ENCODE peak calls at places on chromosomes 11 and 22, in four cellular contexts. M is ovary, D is spleen, E is astrocyte of the spinal cord. A is an unnamed sample.

GRCh38 chr11:12800032-12800671 is 125.9 kb downstream of the TEAD1 start:
- DNase-seq in E (peak; percentile 80), M (no peak), D (no peak), A (peak; percentile 92)

GRCh38 chr11:91880660-91881059 is 344.0 kb upstream of the FAT3 start:
- DNase-seq in D (no peak), M (no peak), E (no peak), A (no peak)

GRCh38 chr11:59184876-59185275 is 12.9 kb downstream of the DTX4 start:
- DNase-seq in M (no peak), D (no peak), E (no peak), A (no peak)

GRCh38 chr11:47408598-47409439 is 429 bp downstream of the SLC39A13 start:
- DNase-seq in E (peak; percentile 79), M (no peak), D (peak; percentile 96), A (peak; percentile 76)

GRCh38 chr11:130340671-130341319 is 26.1 kb upstream of the ZBTB44 start:
- DNase-seq in E (no peak), M (no peak), D (no peak), A (no peak)

GRCh38 chr11:4185561-4185960 is 91.0 kb downstream of the RRM1 start:
- DNase-seq in E (no peak), D (no peak), M (no peak), A (no peak)

GRCh38 chr11:37811349-37811748 is 1213.3 kb upstream of the RAG2 start:
- DNase-seq in E (no peak), D (peak; percentile 59), M (no peak), A (no peak)

GRCh38 chr11:34331329-34331728 is 26.5 kb downstream of the ABTB2 start:
- DNase-seq in M (no peak), E (peak; percentile 86), D (no peak), A (peak; percentile 13)

GRCh38 chr11:129894281-129895125 is 875 bp downstream of the NFRKB start:
- DNase-seq in E (peak; percentile 12), M (no peak), D (no peak), A (peak; percentile 27)

GRCh38 chr11:88059326-88059725 is 115.9 kb downstream of the RAB38 start:
- DNase-seq in D (no peak), M (no peak), E (peak; percentile 12), A (no peak)

GRCh38 chr11:93849751-93850584 is 450 bp downstream of the VSTM5 start:
- DNase-seq in D (no peak), E (peak; percentile 14), M (no peak), A (no peak)

GRCh38 chr11:36135062-36135461 is 154.2 kb downstream of the COMMD9 start:
- DNase-seq in M (no peak), D (no peak), E (no peak), A (no peak)

DNA sequence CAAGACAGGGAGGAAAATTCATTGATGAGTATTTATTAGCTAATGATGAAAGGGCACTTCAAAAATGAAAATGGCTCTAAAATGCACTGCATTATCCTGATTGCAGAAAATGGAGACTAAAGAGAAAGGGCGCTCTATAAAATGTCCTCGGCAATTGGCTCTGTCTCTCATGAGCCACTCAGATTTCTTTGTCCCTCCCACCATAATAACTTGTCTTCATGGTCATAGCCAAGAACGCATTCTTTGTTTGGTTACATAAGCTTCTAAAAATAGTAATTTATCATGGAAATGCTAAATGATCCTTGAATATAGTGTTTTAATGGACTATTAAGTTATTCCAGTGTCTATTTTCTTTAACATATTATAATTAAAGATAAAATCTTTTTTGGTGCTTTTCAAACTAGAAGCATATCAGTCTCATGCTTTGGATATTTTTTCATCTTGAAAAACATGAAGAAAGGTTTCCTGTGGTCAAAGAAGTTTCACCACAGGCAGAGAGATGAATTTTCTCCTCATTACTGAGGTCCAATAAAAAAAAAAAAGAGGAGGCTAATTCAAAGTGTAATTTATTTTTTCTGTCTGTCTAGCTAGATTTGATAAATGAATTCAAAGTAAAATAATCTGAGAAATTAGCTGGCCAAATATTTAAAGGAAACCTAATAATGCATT is 238.1 kb upstream of the BLID start:
- DNase-seq in E (no peak), D (no peak), M (no peak), A (no peak)
- H3K4me3 ChIP-seq in E (no peak overlapping the region), D (no peak overlapping the region), M (no peak overlapping the region), A (no peak overlapping the region)

GRCh38 chr11:69209038-69209350 is 53.3 kb downstream of the SMIM38 start:
- DNase-seq in E (no peak), M (no peak), D (peak; percentile 56), A (no peak)
- TF ChIP-seq CTCF in E (no peak), M (no peak), D (no peak), A (no peak)

DNA sequence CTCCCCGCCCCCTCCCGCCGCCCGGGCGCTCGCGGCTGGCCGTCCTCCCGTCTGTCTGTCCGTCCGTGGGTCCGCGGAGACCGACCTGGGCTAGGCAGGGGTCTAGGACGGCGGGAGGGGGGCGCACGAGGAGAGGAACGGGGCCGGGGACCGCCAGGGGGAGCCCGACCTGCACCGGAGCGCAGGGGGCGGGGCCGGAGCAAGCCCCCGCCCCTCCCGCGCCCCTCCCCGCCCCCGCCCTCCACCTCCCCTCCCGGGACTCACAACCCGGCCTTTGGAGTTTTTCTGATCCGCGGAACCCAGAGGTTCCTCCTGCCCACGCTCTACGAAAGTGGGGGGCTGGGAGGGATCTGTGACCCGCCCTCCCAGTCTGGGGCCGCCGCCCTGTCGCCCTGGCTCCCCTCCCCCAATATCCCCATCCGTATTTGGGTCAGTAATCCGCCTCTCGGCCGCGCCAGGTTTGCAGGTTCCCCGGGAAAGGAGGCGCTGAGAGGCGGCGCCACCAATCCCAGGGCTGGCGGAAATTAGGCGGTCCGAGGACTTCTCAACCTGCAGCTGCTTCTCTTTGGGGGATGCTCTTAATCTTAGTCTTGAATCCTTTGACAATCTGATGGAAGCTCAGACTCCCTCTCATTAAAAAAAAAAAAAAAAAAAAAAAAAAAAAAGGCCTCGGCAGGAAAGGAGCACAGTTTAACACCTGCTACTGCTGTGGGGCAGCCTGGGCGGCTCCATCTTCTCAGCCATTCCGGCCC is 922 bp upstream of the KCNJ11 start:
- DNase-seq in M (peak; percentile 82), E (peak; percentile 8), D (peak; percentile 94), A (peak; percentile 39)
- H3K4me3 ChIP-seq in M (peak overlapping the region; percentile 45), E (peak overlapping the region; percentile 30), D (peak overlapping the region; percentile 79), A (peak overlapping the region; percentile 42)

GRCh38 chr22:26170795-26171194 is 1.5 kb downstream of the SEZ6L start:
- DNase-seq in E (no peak), D (no peak), M (no peak), A (no peak)
- TF ChIP-seq CTCF in E (no peak), D (no peak), M (no peak), A (no peak)

DNA sequence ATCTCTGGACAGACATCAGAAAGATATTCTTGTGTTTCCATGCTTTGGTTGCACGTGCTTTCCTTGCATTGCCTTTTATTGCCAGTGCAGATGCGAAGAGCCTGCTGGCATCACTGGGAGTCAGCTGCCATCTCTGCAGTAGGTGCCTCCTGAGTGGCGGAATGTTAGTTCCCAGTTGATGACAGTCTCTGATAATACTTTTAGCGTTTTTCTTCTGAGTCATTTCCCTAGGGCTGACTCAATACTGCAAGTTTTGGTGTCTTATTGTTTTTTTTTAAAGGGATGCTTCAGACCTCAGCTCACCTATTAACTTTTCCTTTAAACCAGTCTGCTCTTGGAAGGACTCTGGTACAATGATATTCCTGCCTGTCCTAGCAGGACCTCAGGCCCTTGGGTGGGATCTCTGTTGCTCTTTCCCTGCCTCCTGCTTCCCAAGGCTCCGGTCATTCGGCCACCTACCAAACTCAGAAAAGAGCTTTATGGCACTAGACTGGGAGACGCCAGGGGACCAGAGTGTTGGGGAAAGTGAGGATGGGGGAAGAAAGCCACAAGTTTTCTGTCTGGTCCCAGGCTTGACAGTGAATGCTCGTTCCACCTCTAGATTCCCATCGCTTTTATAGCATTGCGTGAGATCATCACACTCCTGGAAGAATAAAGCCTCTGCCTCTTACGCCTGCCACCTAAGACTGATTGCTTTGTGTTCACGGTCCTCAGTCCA is 308.7 kb downstream of the DDX10 start:
- DNase-seq in E (peak; percentile 83), M (no peak), D (no peak), A (peak; percentile 84)
- H3K4me3 ChIP-seq in E (no peak overlapping the region), M (no peak overlapping the region), D (no peak overlapping the region), A (no peak overlapping the region)

A was measured in bronchial epithelial cell.